ENCODE peak calls at places on chromosomes 12 and 14, in nine cellular contexts. U is PC-3, N is fibroblast of lung, H is MM.1S, G is HepG2, B is DND-41, V is astrocyte, Z is GM23248, I is K562. W is an unnamed sample.

GRCh38 chr12:32895688-32896437 is 714 bp downstream of the PKP2 start:
- DNase-seq in U (peak), N (no peak), H (peak), G (peak), B (no peak), V (no peak), Z (no peak), I (peak), W (no peak)

GRCh38 chr12:89947437-89948265 is 239.0 kb upstream of the ATP2B1 start:
- DNase-seq in U (peak), N (peak), H (no peak), G (no peak), B (no peak), V (peak), Z (peak), I (no peak), W (peak)

GRCh38 chr12:10101042-10101579 is 2.3 kb upstream of the CLEC1A start:
- DNase-seq in U (no peak), N (peak), H (no peak), G (no peak), B (no peak), V (peak), Z (peak), I (no peak), W (peak)

GRCh38 chr12:62601765-62602444 is 135.3 kb downstream of the MON2 start:
- DNase-seq in U (no peak), N (peak), H (peak), G (peak), B (no peak), V (no peak), Z (peak), I (no peak), W (no peak)

GRCh38 chr12:107929436-107929835 is 154.9 kb downstream of the ASCL4 start:
- DNase-seq in U (peak), N (peak), H (no peak), G (peak), B (no peak), V (peak), Z (peak), I (peak), W (peak)

GRCh38 chr12:122282066-122282465 is 15.8 kb upstream of the VPS33A start:
- DNase-seq in U (peak), N (peak), H (no peak), G (no peak), B (no peak), V (peak), Z (peak), I (no peak), W (no peak)

GRCh38 chr14:67736771-67737170 is 35.1 kb downstream of the RDH12 start:
- DNase-seq in U (no peak), N (no peak), H (no peak), G (no peak), B (no peak), V (no peak), Z (no peak), I (no peak), W (no peak)

GRCh38 chr12:93813181-93813580 is 136.0 kb downstream of the CRADD start:
- DNase-seq in U (no peak), N (peak), H (no peak), G (no peak), B (no peak), V (peak), Z (peak), I (no peak), W (no peak)

GRCh38 chr14:101507306-101508150 is 53.8 kb upstream of the DIO3 start:
- DNase-seq in U (no peak), N (no peak), H (no peak), G (no peak), B (no peak), V (no peak), Z (no peak), I (no peak), W (no peak)

GRCh38 chr12:124750787-124751471 is 112.7 kb downstream of the SCARB1 start:
- DNase-seq in U (no peak), N (no peak), H (no peak), G (no peak), B (peak), V (no peak), Z (no peak), I (peak), W (no peak)

GRCh38 chr12:106309671-106310313 is 7.3 kb downstream of the TCP11L2 start:
- DNase-seq in U (peak), N (peak), H (peak), G (no peak), B (no peak), V (peak), Z (peak), I (no peak), W (no peak)

GRCh38 chr12:47207005-47207717 is 127.4 kb upstream of the AMIGO2 start:
- DNase-seq in U (no peak), N (no peak), H (peak), G (no peak), B (peak), V (no peak), Z (no peak), I (peak), W (no peak)

GRCh38 chr14:78310263-78310662 is 140.1 kb downstream of the NRXN3 start:
- DNase-seq in U (no peak), N (no peak), H (no peak), G (no peak), B (no peak), V (no peak), Z (no peak), I (no peak), W (no peak)

GRCh38 chr12:37543131-37543965 is 773.2 kb upstream of the ALG10B start:
- DNase-seq in U (no peak), N (no peak), H (no peak), G (no peak), B (no peak), V (no peak), Z (no peak), I (no peak), W (no peak)

GRCh38 chr12:111578276-111578970 is 20.7 kb downstream of the ATXN2 start:
- DNase-seq in U (peak), N (peak), H (no peak), G (peak), B (no peak), V (peak), Z (peak), I (peak), W (no peak)

GRCh38 chr12:122088181-122088810 is 9.7 kb downstream of the MLXIP start:
- DNase-seq in U (no peak), N (no peak), H (no peak), G (no peak), B (no peak), V (no peak), Z (no peak), I (no peak), W (no peak)

GRCh38 chr12:100404769-100405407 is 48.0 kb downstream of the SLC17A8 start:
- DNase-seq in U (peak), N (peak), H (peak), G (peak), B (peak), V (no peak), Z (peak), I (peak), W (peak)

GRCh38 chr14:53151523-53151866 is 1.6 kb downstream of the DDHD1 start:
- DNase-seq in U (no peak), N (no peak), H (no peak), G (no peak), B (no peak), V (no peak), Z (no peak), I (peak), W (no peak)

GRCh38 chr14:31880935-31881334 is 196.2 kb upstream of the ARHGAP5 start:
- DNase-seq in U (peak), N (peak), H (no peak), G (peak), B (no peak), V (peak), Z (peak), I (no peak), W (no peak)

GRCh38 chr14:70704960-70705359 is 63.2 kb downstream of the TTC9 start:
- DNase-seq in U (no peak), N (no peak), H (no peak), G (no peak), B (no peak), V (no peak), Z (no peak), I (no peak), W (no peak)

GRCh38 chr12:103269962-103270361 is 225.8 kb downstream of the C12orf42 start:
- DNase-seq in U (no peak), N (no peak), H (no peak), G (no peak), B (no peak), V (peak), Z (no peak), I (no peak), W (no peak)

DNA sequence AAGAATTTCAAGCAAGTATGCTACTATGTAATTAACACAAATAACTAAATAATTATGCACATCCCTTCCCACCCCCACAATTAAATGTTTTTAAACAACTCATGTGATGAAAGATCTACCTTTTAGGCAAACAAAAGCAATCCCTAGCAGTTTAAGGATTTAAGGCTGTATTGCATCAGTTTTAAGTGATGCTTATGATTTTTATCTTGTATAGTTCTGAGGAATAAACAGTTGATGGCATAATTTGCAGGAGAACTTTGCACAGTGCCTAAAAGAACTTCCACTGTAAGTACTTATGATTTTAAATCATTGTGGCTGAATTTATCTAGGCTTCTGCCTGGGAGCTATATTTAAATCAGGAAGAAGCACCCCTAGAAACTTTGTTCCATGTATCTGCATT is 388.7 kb downstream of the BCAT1 start:
- DNase-seq in U (no peak), N (peak), H (no peak), G (no peak), B (no peak), V (no peak), Z (no peak), I (no peak), W (no peak)
- H3K9ac ChIP-seq in U (no peak), N (peak), H (no peak), G (no peak), B (no peak), V (peak), Z (no peak), I (no peak), W (no peak)

GRCh38 chr12:49552899-49553298 is 14.1 kb downstream of the KCNH3 start:
- DNase-seq in U (no peak), N (no peak), H (no peak), G (no peak), B (no peak), V (no peak), Z (no peak), I (no peak), W (no peak)

GRCh38 chr12:49553512-49554088 is 14.3 kb downstream of the MCRS1 start:
- DNase-seq in U (peak), N (no peak), H (peak), G (peak), B (no peak), V (no peak), Z (peak), I (peak), W (no peak)

GRCh38 chr12:49550853-49551252 is 12.0 kb downstream of the KCNH3 start:
- DNase-seq in U (no peak), N (no peak), H (no peak), G (peak), B (no peak), V (no peak), Z (no peak), I (no peak), W (no peak)

GRCh38 chr12:49552014-49552413 is 13.2 kb downstream of the KCNH3 start:
- DNase-seq in U (peak), N (no peak), H (no peak), G (no peak), B (no peak), V (no peak), Z (peak), I (no peak), W (no peak)

GRCh38 chr12:49552425-49552824 is 13.6 kb downstream of the KCNH3 start:
- DNase-seq in U (no peak), N (no peak), H (no peak), G (no peak), B (no peak), V (no peak), Z (no peak), I (no peak), W (no peak)
- TF ChIP-seq EZH2 in U (no peak), N (no peak), H (no peak), G (no peak), B (no peak), V (no peak), Z (no peak), I (no peak), W (no peak)

GRCh38 chr14:92532490-92533163 is 19.0 kb downstream of the RIN3 start:
- DNase-seq in U (no peak), N (no peak), H (no peak), G (no peak), B (no peak), V (no peak), Z (no peak), I (no peak), W (no peak)
- H3K9ac ChIP-seq in U (no peak), N (no peak), H (no peak), G (no peak), B (no peak), V (no peak), Z (no peak), I (no peak), W (no peak)

DNA sequence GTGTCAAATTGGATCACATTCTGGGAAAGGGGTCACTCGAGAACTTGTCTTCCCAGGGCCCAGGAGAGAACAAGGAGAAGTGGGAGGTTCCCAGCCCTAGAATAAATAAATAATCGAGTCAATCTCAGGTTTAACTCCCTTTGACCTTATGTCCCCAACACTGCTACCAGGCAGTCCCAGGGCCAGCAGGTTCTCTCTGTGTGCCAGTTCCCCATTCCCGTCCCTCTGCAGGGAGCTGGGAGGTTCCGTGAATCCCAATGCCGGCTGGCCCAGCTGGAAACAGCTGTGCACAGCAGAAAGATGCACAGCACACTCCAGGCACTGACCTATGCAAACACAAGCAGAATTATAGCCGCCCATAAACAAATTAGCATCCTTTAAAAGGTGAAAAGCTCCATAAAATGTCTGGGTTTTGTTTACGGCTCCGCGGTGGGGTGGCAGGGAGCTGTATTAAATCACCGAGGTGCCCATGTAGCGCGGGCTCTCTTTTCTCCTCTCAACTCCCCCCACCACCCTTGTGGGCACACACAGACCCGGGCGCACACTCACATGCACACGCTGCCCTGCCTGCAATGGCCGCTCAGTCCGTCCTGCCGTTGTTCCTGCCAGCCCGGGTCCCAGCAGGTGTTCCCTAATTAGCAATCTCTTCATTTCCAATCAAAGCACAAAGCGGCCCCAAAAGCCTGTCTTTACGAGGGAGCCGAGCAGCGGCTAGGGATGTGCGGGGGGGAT is 46.6 kb upstream of the ESRRB start:
- DNase-seq in U (no peak), N (no peak), H (no peak), G (no peak), B (no peak), V (no peak), Z (no peak), I (no peak), W (no peak)
- TF ChIP-seq EZH2 in U (no peak), N (no peak), H (no peak), G (no peak), B (no peak), V (peak), Z (no peak), I (no peak), W (no peak)

GRCh38 chr14:85529803-85530574 is at the start of gene FLRT2:
- DNase-seq in U (no peak), N (peak), H (no peak), G (no peak), B (no peak), V (no peak), Z (peak), I (no peak), W (no peak)

GRCh38 chr14:85530626-85531025 is 682 bp downstream of the FLRT2 start:
- DNase-seq in U (no peak), N (no peak), H (no peak), G (no peak), B (no peak), V (no peak), Z (peak), I (no peak), W (no peak)

GRCh38 chr14:85527458-85527857 is 2.5 kb upstream of the FLRT2 start:
- DNase-seq in U (peak), N (peak), H (no peak), G (no peak), B (no peak), V (no peak), Z (peak), I (no peak), W (no peak)

GRCh38 chr14:85528080-85528881 is 1.7 kb upstream of the FLRT2 start:
- DNase-seq in U (peak), N (peak), H (no peak), G (peak), B (no peak), V (peak), Z (peak), I (no peak), W (no peak)

GRCh38 chr14:85528882-85529585 is 910 bp upstream of the FLRT2 start:
- DNase-seq in U (peak), N (peak), H (no peak), G (no peak), B (no peak), V (peak), Z (peak), I (no peak), W (no peak)
- H3K9ac ChIP-seq in U (no peak), N (peak), H (no peak), G (no peak), B (no peak), V (peak), Z (peak), I (no peak), W (peak)

W was measured in SK-N-MC.